ENCODE peak calls at places on chromosome 17, in six cellular contexts. J, W, S, X, N and I are unnamed samples.

GRCh38 chr17:17416400-17417360 is 60.1 kb upstream of the MED9 start:
- DNase-seq in W (peak), N (peak), X (no peak), S (no peak), J (no peak), I (peak)

GRCh38 chr17:72833113-72833512 is 259.4 kb downstream of the SLC39A11 start:
- DNase-seq in W (no peak), S (no peak), X (no peak), N (no peak), J (no peak), I (no peak)

GRCh38 chr17:47735536-47736011 is 2.5 kb downstream of the TBX21 start:
- DNase-seq in N (no peak), W (no peak), J (no peak), S (no peak), X (peak), I (peak)

GRCh38 chr17:4195306-4195705 is 52.3 kb downstream of the CYB5D2 start:
- DNase-seq in J (no peak), S (no peak), X (no peak), W (no peak), N (peak), I (no peak)

GRCh38 chr17:77476920-77477805 is 336.4 kb downstream of the SEC14L1 start:
- DNase-seq in S (no peak), J (no peak), X (no peak), W (peak), N (peak), I (no peak)

GRCh38 chr17:15432807-15433547 is 34.4 kb downstream of the CDRT4 start:
- DNase-seq in W (no peak), N (no peak), X (no peak), S (no peak), J (no peak), I (no peak)

GRCh38 chr17:70006159-70006558 is 68.9 kb upstream of the KCNJ16 start:
- DNase-seq in J (no peak), W (no peak), N (peak), S (no peak), X (no peak), I (no peak)

GRCh38 chr17:7855643-7856080 is 796 bp downstream of the TMEM88 start:
- DNase-seq in N (no peak), S (no peak), J (no peak), W (no peak), X (peak), I (no peak)

GRCh38 chr17:38730526-38731379 is 612 bp downstream of the CISD3 start:
- DNase-seq in W (no peak), J (no peak), N (peak), X (peak), S (peak), I (peak)

GRCh38 chr17:38605852-38606645 is at the start of gene SRCIN1:
- DNase-seq in J (peak), W (no peak), S (peak), N (peak), X (peak), I (peak)

GRCh38 chr17:76234354-76234679 is 6.0 kb downstream of the RNF157 start:
- DNase-seq in N (peak), X (peak), W (no peak), S (no peak), J (no peak), I (no peak)

GRCh38 chr17:78568494-78569115 is 8.6 kb downstream of the DNAH17 start:
- DNase-seq in J (no peak), S (no peak), N (peak), X (no peak), W (no peak), I (no peak)

GRCh38 chr17:48546924-48547838 is 2.3 kb upstream of the HOXB2 start:
- DNase-seq in S (no peak), N (no peak), W (no peak), J (no peak), X (no peak), I (no peak)

GRCh38 chr17:35731239-35731931 is at the start of gene RASL10B:
- DNase-seq in S (peak), X (peak), J (peak), N (peak), W (no peak), I (peak)

GRCh38 chr17:1709403-1709891 is 730 bp downstream of the TLCD2 start:
- DNase-seq in J (no peak), N (peak), S (peak), W (no peak), X (no peak), I (no peak)